ENCODE peak calls at places on chromosomes 4 and X, in seven cellular contexts. W is upper lobe of left lung, K is endothelial cell of umbilical vein, C is suprapubic skin, G is transverse colon, D is prostate gland, Q is GM23338. U is an unnamed sample.

GRCh38 chr4:88522702-88523324 is 763 bp downstream of the PYURF start:
- DNase-seq in D (peak; percentile 21), W (peak; percentile 70), C (peak; percentile 66), Q (peak; percentile 41), K (peak; percentile 54), G (peak; percentile 30), U (peak; percentile 18)

GRCh38 chr4:18722748-18723191 is 701.2 kb upstream of the LCORL start:
- DNase-seq in K (no peak), W (no peak), Q (no peak), G (peak; percentile 29), D (no peak), C (no peak), U (no peak)

GRCh38 chrX:150899191-150899757 is 806 bp upstream of the CD99L2 start:
- DNase-seq in Q (peak; percentile 50), G (peak; percentile 58), K (peak; percentile 22), C (peak; percentile 63), D (peak; percentile 20), W (peak; percentile 82), U (no peak)

GRCh38 chr4:101157415-101158135 is 189.8 kb downstream of the PPP3CA start:
- DNase-seq in K (no peak), Q (no peak), C (no peak), G (no peak), W (no peak), D (no peak), U (no peak)

GRCh38 chr4:112946127-112946526 is 103.3 kb upstream of the ANK2 start:
- DNase-seq in G (no peak), W (no peak), C (no peak), K (no peak), Q (no peak), D (no peak), U (no peak)

GRCh38 chr4:185344743-185345538 is 50.8 kb downstream of the LRP2BP start:
- DNase-seq in G (no peak), D (no peak), K (peak; percentile 51), W (no peak), Q (no peak), C (no peak), U (no peak)

GRCh38 chrX:9788908-9789307 is 2.7 kb downstream of the SHROOM2 start:
- DNase-seq in K (peak; percentile 71), D (peak; percentile 73), C (no peak), Q (peak; percentile 18), G (no peak), W (no peak), U (no peak)

GRCh38 chrX:153773741-153774575 is 6.9 kb upstream of the SRPK3 start:
- DNase-seq in G (no peak), C (no peak), Q (no peak), K (no peak), D (no peak), W (peak; percentile 53), U (peak; percentile 25)

GRCh38 chr4:53361451-53361850 is 4.4 kb downstream of the SCFD2 start:
- DNase-seq in C (no peak), Q (no peak), W (no peak), G (no peak), D (no peak), K (no peak), U (no peak)

GRCh38 chr4:103171006-103171405 is 27.1 kb downstream of the CENPE start:
- DNase-seq in Q (no peak), C (no peak), G (no peak), D (no peak), W (no peak), K (no peak), U (no peak)

GRCh38 chr4:166827167-166827566 is 407.1 kb downstream of the SPOCK3 start:
- DNase-seq in G (peak; percentile 16), Q (no peak), D (no peak), W (no peak), C (no peak), K (no peak), U (no peak)

GRCh38 chrX:83512111-83512510 is 4.0 kb downstream of the POU3F4 start:
- DNase-seq in W (no peak), Q (no peak), D (no peak), G (no peak), C (no peak), K (no peak), U (no peak)

GRCh38 chrX:139930923-139931645 is 1.8 kb downstream of the ATP11C start:
- DNase-seq in D (peak; percentile 4), G (peak; percentile 24), C (no peak), Q (peak; percentile 25), W (peak; percentile 72), K (peak; percentile 42), U (peak; percentile 8)

GRCh38 chrX:9378980-9379696 is 85.7 kb upstream of the TBL1X start:
- DNase-seq in D (no peak), C (no peak), G (peak; percentile 14), K (no peak), W (no peak), Q (no peak), U (no peak)

GRCh38 chr4:1348746-1349145 is 1.7 kb downstream of the UVSSA start:
- DNase-seq in K (no peak), W (peak; percentile 71), D (no peak), G (no peak), C (no peak), Q (no peak), U (no peak)

GRCh38 chrX:31508338-31508737 is 436.5 kb upstream of the FTHL17 start:
- DNase-seq in G (peak; percentile 8), K (peak; percentile 39), Q (peak; percentile 11), C (no peak), W (no peak), D (no peak), U (no peak)

GRCh38 chrX:17706676-17707075 is 30.6 kb upstream of the SCML1 start:
- DNase-seq in C (no peak), W (no peak), Q (no peak), G (no peak), D (no peak), K (no peak), U (no peak)

GRCh38 chrX:40132751-40133150 is 35.0 kb upstream of the BCOR start:
- DNase-seq in G (peak; percentile 60), D (no peak), C (peak; percentile 86), K (peak; percentile 58), Q (no peak), W (no peak), U (no peak)

GRCh38 chr4:185358514-185359433 is 37.0 kb downstream of the LRP2BP start:
- DNase-seq in C (no peak), D (peak; percentile 27), W (no peak), Q (no peak), G (no peak), K (peak; percentile 92), U (no peak)

GRCh38 chrX:125404667-125405160 is 85.0 kb downstream of the TEX13C start:
- DNase-seq in C (no peak), Q (no peak), W (no peak), D (no peak), K (no peak), G (no peak), U (no peak)
- TF ChIP-seq POLR2AphosphoS5 in C (no peak), Q (no peak), W (no peak), D (no peak), K (no peak), G (no peak), U (no peak)

DNA sequence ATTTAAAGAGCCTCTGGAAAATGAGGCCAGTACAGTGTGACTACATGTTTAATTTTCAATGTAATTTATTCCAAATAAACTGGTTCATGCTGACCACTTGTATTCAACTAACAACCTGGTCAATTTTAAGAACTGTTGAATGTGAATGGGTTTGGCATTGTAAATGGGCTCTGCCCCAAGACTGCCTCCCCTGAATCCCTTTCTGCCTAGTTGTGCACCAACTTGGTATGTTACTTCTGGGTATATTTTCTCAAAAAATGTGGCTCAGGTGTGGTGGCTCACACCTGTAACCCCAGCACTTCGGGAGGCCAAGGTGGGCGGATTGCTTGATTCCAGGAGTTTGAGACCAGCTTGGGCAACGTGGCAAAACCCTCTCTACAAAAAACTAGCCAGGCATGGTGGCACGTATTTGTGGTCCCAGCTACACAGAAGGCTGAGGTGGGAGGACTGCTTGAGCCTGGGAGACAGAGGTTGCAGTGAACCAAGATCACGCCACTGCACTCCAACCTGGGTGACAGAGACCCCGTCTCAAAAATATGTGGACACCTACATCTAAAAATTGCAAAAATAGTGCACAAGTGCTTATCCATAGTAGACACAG is 7.2 kb downstream of the RPL9 start:
- DNase-seq in C (no peak), W (no peak), D (no peak), G (no peak), K (no peak), Q (no peak), U (no peak)
- TF ChIP-seq POLR2AphosphoS5 in C (no peak), W (no peak), D (no peak), G (no peak), K (no peak), Q (no peak), U (no peak)

DNA sequence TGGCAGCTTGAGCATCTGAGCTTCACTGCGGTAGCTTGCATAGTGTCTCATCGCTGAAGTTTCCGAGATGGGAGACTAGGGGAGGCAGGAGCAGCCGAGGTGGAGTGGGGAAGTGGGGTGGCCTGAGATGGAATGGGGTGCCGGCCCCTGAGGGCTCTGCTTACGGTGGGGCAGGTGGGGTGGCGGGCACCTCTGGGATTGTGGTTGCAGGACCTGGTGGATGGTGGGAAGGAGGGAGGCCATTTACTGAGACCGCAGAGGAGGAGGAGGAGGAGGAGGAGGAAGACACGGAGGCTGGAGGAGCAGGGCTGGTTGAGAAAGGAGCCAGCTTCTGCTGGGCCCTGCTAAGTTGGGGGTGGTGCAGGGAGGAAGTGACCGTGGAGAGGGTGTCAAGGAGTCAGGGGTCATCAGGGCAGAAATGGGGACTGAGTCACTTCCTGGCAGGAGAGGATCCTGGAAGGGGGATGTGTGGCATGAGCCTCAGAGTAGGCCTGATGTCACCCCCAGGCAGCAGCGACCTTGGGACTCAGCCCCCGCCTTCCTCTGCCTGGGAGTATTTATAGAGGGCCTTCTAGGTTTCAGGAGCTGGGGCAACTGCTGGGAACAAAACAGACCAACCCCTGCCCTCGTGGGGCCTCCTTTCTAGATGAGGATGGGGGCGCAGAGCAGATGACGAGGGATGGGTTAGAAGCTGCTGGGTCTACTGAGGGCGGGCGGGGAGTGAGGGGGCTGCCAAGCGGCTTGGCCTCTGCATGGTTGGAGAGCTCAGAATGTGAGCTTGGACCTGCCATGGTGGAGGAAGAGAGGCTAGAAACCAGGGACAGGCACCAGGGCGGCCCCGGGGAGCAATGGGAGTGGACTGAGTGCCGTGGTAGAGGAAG is 213.4 kb upstream of the PSAPL1 start:
- DNase-seq in D (no peak), K (peak; percentile 36), W (peak; percentile 52), Q (no peak), G (no peak), C (no peak), U (no peak)
- TF ChIP-seq POLR2AphosphoS5 in D (no peak), K (peak; percentile 61), W (peak; percentile 45), Q (no peak), G (no peak), C (no peak), U (no peak)

DNA sequence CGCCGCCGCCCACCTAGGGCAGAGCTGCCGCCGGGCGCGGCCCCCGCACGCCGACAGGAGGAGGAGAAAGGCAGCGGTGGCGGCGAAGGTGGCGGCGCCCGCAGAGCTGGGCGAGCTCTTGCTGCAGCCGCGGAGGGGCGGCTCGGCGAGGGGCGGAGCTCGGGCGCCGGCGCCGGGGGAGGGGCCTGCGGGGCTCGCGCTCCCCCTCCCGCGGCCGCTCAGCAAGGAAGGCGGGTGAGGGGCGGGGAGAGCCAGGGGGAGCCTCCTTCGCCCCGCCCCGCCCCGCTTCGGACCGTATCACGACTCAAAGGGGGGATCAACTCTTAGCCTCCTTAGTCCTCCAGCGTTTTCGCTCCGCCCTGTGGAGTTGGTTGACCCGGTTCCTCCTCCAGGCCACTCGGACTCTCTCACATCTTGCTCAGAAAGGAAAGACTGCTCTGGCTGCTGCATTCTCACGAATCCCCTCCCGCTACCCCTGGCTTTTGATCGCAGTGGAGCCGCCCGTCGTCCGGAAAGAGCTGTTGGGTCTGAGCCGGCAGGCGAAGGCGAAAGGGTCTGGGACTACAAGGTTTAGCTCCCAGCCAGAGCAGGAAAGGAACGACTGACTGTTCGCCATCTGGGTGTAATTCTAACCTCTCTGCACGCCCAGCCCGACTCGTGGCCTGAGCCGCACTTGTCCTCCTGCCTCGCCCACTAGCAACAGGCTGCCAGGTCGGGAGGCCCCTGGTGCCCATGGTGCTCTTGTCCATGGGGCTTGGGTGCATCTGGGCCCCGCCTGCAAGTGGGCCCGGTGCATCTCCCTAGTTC is at the start of gene ATP8A1:
- DNase-seq in G (peak; percentile 96), C (peak; percentile 91), K (peak; percentile 89), W (peak; percentile 99), Q (peak; percentile 97), D (peak; percentile 91), U (peak; percentile 78)
- TF ChIP-seq POLR2AphosphoS5 in G (peak; percentile 86), C (no peak), K (peak; percentile 16), W (peak; percentile 76), Q (peak; percentile 86), D (peak; percentile 78), U (peak; percentile 94)

U was measured in GM12892.